ENCODE peak calls at places on chromosomes 6 and 20, in five cellular contexts. One of them, this sample, is unnamed.

GRCh38 chr20:41476013-41476441 is 109.4 kb upstream of the EMILIN3 start:
- DNase-seq in IMR-90: peak
- DNase-seq in stimulated activated CD8-positive, alpha-beta memory T cell treated with anti-CD3 and anti-CD28 coated beads, Interleukin-7, amount 100 ng/mL, for 4 hours: no peak
- DNase-seq in T-helper 17 cell: no peak
- DNase-seq in SW 1271: peak
- DNase-seq in this sample: no peak

GRCh38 chr20:38714308-38714707 is 10.0 kb upstream of the SLC32A1 start:
- DNase-seq in IMR-90: no peak
- DNase-seq in stimulated activated CD8-positive, alpha-beta memory T cell treated with anti-CD3 and anti-CD28 coated beads, Interleukin-7, amount 100 ng/mL, for 4 hours: no peak
- DNase-seq in T-helper 17 cell: no peak
- DNase-seq in SW 1271: no peak
- DNase-seq in this sample: no peak

GRCh38 chr20:1468117-1468624 is 1.5 kb upstream of the NSFL1C start:
- DNase-seq in IMR-90: no peak
- DNase-seq in stimulated activated CD8-positive, alpha-beta memory T cell treated with anti-CD3 and anti-CD28 coated beads, Interleukin-7, amount 100 ng/mL, for 4 hours: no peak
- DNase-seq in T-helper 17 cell: no peak
- DNase-seq in SW 1271: no peak
- DNase-seq in this sample: no peak

GRCh38 chr20:28562510-28562898 is 2695.0 kb upstream of the DEFB115 start:
- DNase-seq in IMR-90: peak
- DNase-seq in stimulated activated CD8-positive, alpha-beta memory T cell treated with anti-CD3 and anti-CD28 coated beads, Interleukin-7, amount 100 ng/mL, for 4 hours: no peak
- DNase-seq in T-helper 17 cell: no peak
- DNase-seq in SW 1271: no peak
- DNase-seq in this sample: no peak

GRCh38 chr20:48208176-48208575 is 422.9 kb upstream of the SULF2 start:
- DNase-seq in IMR-90: no peak
- DNase-seq in stimulated activated CD8-positive, alpha-beta memory T cell treated with anti-CD3 and anti-CD28 coated beads, Interleukin-7, amount 100 ng/mL, for 4 hours: no peak
- DNase-seq in T-helper 17 cell: no peak
- DNase-seq in SW 1271: no peak
- DNase-seq in this sample: no peak

GRCh38 chr6:118784641-118785164 is 109.2 kb upstream of the ASF1A start:
- DNase-seq in IMR-90: peak
- DNase-seq in stimulated activated CD8-positive, alpha-beta memory T cell treated with anti-CD3 and anti-CD28 coated beads, Interleukin-7, amount 100 ng/mL, for 4 hours: no peak
- DNase-seq in T-helper 17 cell: no peak
- DNase-seq in SW 1271: no peak
- DNase-seq in this sample: no peak

GRCh38 chr6:29355603-29356002 is 13.1 kb downstream of the OR5V1 start:
- DNase-seq in IMR-90: no peak
- DNase-seq in stimulated activated CD8-positive, alpha-beta memory T cell treated with anti-CD3 and anti-CD28 coated beads, Interleukin-7, amount 100 ng/mL, for 4 hours: no peak
- DNase-seq in T-helper 17 cell: no peak
- DNase-seq in SW 1271: no peak
- DNase-seq in this sample: no peak

GRCh38 chr20:2575682-2576081 is 39.3 kb downstream of the TMC2 start:
- DNase-seq in IMR-90: no peak
- DNase-seq in stimulated activated CD8-positive, alpha-beta memory T cell treated with anti-CD3 and anti-CD28 coated beads, Interleukin-7, amount 100 ng/mL, for 4 hours: no peak
- DNase-seq in T-helper 17 cell: no peak
- DNase-seq in SW 1271: no peak
- DNase-seq in this sample: no peak

GRCh38 chr6:75602897-75603395 is 1.3 kb downstream of the SENP6 start:
- DNase-seq in IMR-90: no peak
- DNase-seq in stimulated activated CD8-positive, alpha-beta memory T cell treated with anti-CD3 and anti-CD28 coated beads, Interleukin-7, amount 100 ng/mL, for 4 hours: no peak
- DNase-seq in T-helper 17 cell: no peak
- DNase-seq in SW 1271: no peak
- DNase-seq in this sample: no peak

GRCh38 chr20:48131581-48131980 is 346.3 kb upstream of the SULF2 start:
- DNase-seq in IMR-90: no peak
- DNase-seq in stimulated activated CD8-positive, alpha-beta memory T cell treated with anti-CD3 and anti-CD28 coated beads, Interleukin-7, amount 100 ng/mL, for 4 hours: no peak
- DNase-seq in T-helper 17 cell: no peak
- DNase-seq in SW 1271: no peak
- DNase-seq in this sample: no peak

GRCh38 chr6:51265426-51265825 is 446.8 kb downstream of the TFAP2B start:
- DNase-seq in IMR-90: no peak
- DNase-seq in stimulated activated CD8-positive, alpha-beta memory T cell treated with anti-CD3 and anti-CD28 coated beads, Interleukin-7, amount 100 ng/mL, for 4 hours: no peak
- DNase-seq in T-helper 17 cell: no peak
- DNase-seq in SW 1271: no peak
- DNase-seq in this sample: no peak

GRCh38 chr20:15528386-15529111 is 1044.7 kb downstream of the KIF16B start:
- DNase-seq in IMR-90: no peak
- DNase-seq in stimulated activated CD8-positive, alpha-beta memory T cell treated with anti-CD3 and anti-CD28 coated beads, Interleukin-7, amount 100 ng/mL, for 4 hours: no peak
- DNase-seq in T-helper 17 cell: no peak
- DNase-seq in SW 1271: no peak
- DNase-seq in this sample: no peak

GRCh38 chr6:11333292-11333849 is 100.9 kb upstream of the NEDD9 start:
- DNase-seq in IMR-90: no peak
- DNase-seq in stimulated activated CD8-positive, alpha-beta memory T cell treated with anti-CD3 and anti-CD28 coated beads, Interleukin-7, amount 100 ng/mL, for 4 hours: no peak
- DNase-seq in T-helper 17 cell: no peak
- DNase-seq in SW 1271: no peak
- DNase-seq in this sample: no peak

GRCh38 chr6:145209312-145209711 is 526.0 kb downstream of the EPM2A start:
- DNase-seq in IMR-90: no peak
- DNase-seq in stimulated activated CD8-positive, alpha-beta memory T cell treated with anti-CD3 and anti-CD28 coated beads, Interleukin-7, amount 100 ng/mL, for 4 hours: no peak
- DNase-seq in T-helper 17 cell: no peak
- DNase-seq in SW 1271: no peak
- DNase-seq in this sample: no peak